ENCODE peak calls at places on chromosomes 12 and 14, in eight cellular contexts. N, S, G, R, E, V, W and T are unnamed samples.

GRCh38 chr12:81296556-81297305 is 218.9 kb downstream of the ACSS3 start:
- DNase-seq in G (no peak), R (no peak), N (peak), V (no peak), S (no peak), W (no peak), E (peak), T (no peak)

GRCh38 chr12:59070534-59070933 is 150.2 kb upstream of the LRIG3 start:
- DNase-seq in R (no peak), G (no peak), W (no peak), V (no peak), E (peak), S (no peak), N (no peak), T (no peak)

GRCh38 chr14:64919215-64919614 is 5.0 kb downstream of the CHURC1 start:
- DNase-seq in W (no peak), R (no peak), G (no peak), V (no peak), N (no peak), S (no peak), E (no peak), T (no peak)

GRCh38 chr12:127284870-127285431 is 982.0 kb upstream of the TMEM132C start:
- DNase-seq in E (peak), G (no peak), R (no peak), N (no peak), W (no peak), S (no peak), V (no peak), T (no peak)

GRCh38 chr14:55650992-55651391 is 71.0 kb downstream of the KTN1 start:
- DNase-seq in E (no peak), S (no peak), N (no peak), G (no peak), V (no peak), W (no peak), R (no peak), T (no peak)

GRCh38 chr14:104968541-104969401 is 9.4 kb downstream of the AHNAK2 start:
- DNase-seq in G (no peak), V (no peak), S (no peak), E (peak), N (no peak), R (no peak), W (no peak), T (no peak)

GRCh38 chr12:53054112-53054878 is 4.4 kb downstream of the TNS2 start:
- DNase-seq in W (peak), N (no peak), V (no peak), R (peak), E (peak), S (peak), G (peak), T (peak)

GRCh38 chr12:57755194-57755453 is 221 bp downstream of the MARCHF9 start:
- DNase-seq in G (no peak), W (no peak), E (no peak), V (no peak), S (no peak), R (no peak), N (no peak), T (no peak)

GRCh38 chr12:75868501-75868900 is 163.1 kb downstream of the PHLDA1 start:
- DNase-seq in E (no peak), N (no peak), V (no peak), S (no peak), G (no peak), R (no peak), W (peak), T (no peak)

GRCh38 chr12:62625238-62625637 is 158.6 kb downstream of the MON2 start:
- DNase-seq in W (peak), E (peak), V (no peak), R (no peak), S (no peak), G (no peak), N (no peak), T (no peak)

GRCh38 chr12:75862692-75863471 is 168.7 kb downstream of the PHLDA1 start:
- DNase-seq in W (no peak), E (peak), N (no peak), S (no peak), V (no peak), G (no peak), R (no peak), T (no peak)

GRCh38 chr12:19397534-19397933 is 41.8 kb upstream of the AEBP2 start:
- DNase-seq in G (no peak), E (no peak), V (no peak), R (no peak), N (no peak), S (no peak), W (no peak), T (no peak)

GRCh38 chr12:76866726-76867125 is 12.1 kb downstream of the CSRP2 start:
- DNase-seq in R (no peak), V (no peak), S (no peak), W (no peak), E (peak), G (no peak), N (peak), T (no peak)

GRCh38 chr12:131852551-131853299 is 24.5 kb downstream of the MMP17 start:
- DNase-seq in V (no peak), S (no peak), G (no peak), W (no peak), N (no peak), E (no peak), R (no peak), T (no peak)

GRCh38 chr14:55514819-55515470 is 65.1 kb upstream of the KTN1 start:
- DNase-seq in R (no peak), E (peak), G (no peak), W (no peak), N (peak), S (no peak), V (no peak), T (no peak)

GRCh38 chr12:89740943-89741342 is 32.3 kb upstream of the ATP2B1 start:
- DNase-seq in V (no peak), N (no peak), E (no peak), G (no peak), R (no peak), S (no peak), W (no peak), T (no peak)

GRCh38 chr14:68104518-68104917 is 284.9 kb downstream of the RAD51B start:
- DNase-seq in S (no peak), E (peak), W (no peak), N (no peak), G (no peak), V (no peak), R (no peak), T (no peak)

GRCh38 chr14:55731881-55732498 is 152.0 kb downstream of the KTN1 start:
- DNase-seq in W (no peak), G (peak), N (no peak), V (no peak), E (peak), S (peak), R (peak), T (peak)

GRCh38 chr14:104292084-104292970 is 153.9 kb downstream of the KIF26A start:
- DNase-seq in G (no peak), N (no peak), V (no peak), E (no peak), S (no peak), W (no peak), R (no peak), T (no peak)

GRCh38 chr12:84058136-84058535 is 854.5 kb downstream of the SLC6A15 start:
- DNase-seq in R (no peak), G (no peak), E (no peak), N (no peak), S (no peak), V (no peak), W (no peak), T (no peak)

GRCh38 chr12:92470608-92471021 is 232.2 kb upstream of the PLEKHG7 start:
- DNase-seq in W (no peak), G (no peak), V (no peak), S (no peak), R (no peak), E (no peak), N (no peak), T (no peak)

GRCh38 chr12:24596768-24597388 is 352.0 kb downstream of the BCAT1 start:
- DNase-seq in E (peak), R (peak), W (no peak), N (no peak), V (no peak), G (no peak), S (no peak), T (peak)

GRCh38 chr12:75378354-75378753 is 12.5 kb upstream of the GLIPR1L2 start:
- DNase-seq in G (no peak), E (peak), W (no peak), R (no peak), N (no peak), S (no peak), V (no peak), T (no peak)

GRCh38 chr14:96089401-96089800 is 50.2 kb downstream of the C14orf132 start:
- DNase-seq in R (no peak), W (no peak), V (no peak), E (no peak), G (no peak), S (no peak), N (no peak), T (no peak)

GRCh38 chr14:67428501-67429031 is 16.6 kb upstream of the PLEK2 start:
- DNase-seq in E (peak), N (peak), V (no peak), G (no peak), R (no peak), S (no peak), W (no peak), T (no peak)

GRCh38 chr12:6230321-6231110 is 30.3 kb downstream of the CD9 start:
- DNase-seq in V (no peak), E (peak), R (no peak), G (no peak), N (no peak), W (no peak), S (peak), T (peak)

GRCh38 chr12:59403259-59403932 is 192.4 kb upstream of the SLC16A7 start:
- DNase-seq in E (peak), W (no peak), G (peak), V (no peak), N (peak), S (no peak), R (peak), T (peak)

GRCh38 chr12:25348290-25348689 is 97.6 kb upstream of the KRAS start:
- DNase-seq in R (no peak), G (no peak), S (no peak), N (no peak), E (no peak), W (no peak), V (no peak), T (no peak)

GRCh38 chr14:93962701-93963601 is 13.4 kb downstream of the ASB2 start:
- DNase-seq in E (peak), R (no peak), N (no peak), W (no peak), V (no peak), G (no peak), S (peak), T (peak)

GRCh38 chr12:51823875-51824565 is 24.5 kb downstream of the FIGNL2 start:
- DNase-seq in W (no peak), S (no peak), N (peak), G (no peak), V (no peak), E (peak), R (peak), T (no peak)

GRCh38 chr12:123976227-123976826 is 3.3 kb downstream of the ZNF664 start:
- DNase-seq in N (no peak), S (no peak), W (no peak), E (no peak), V (no peak), R (no peak), G (no peak), T (no peak)

GRCh38 chr12:123973552-123974341 is 732 bp downstream of the ZNF664 start:
- DNase-seq in E (no peak), N (no peak), G (peak), V (no peak), W (peak), R (peak), S (no peak), T (no peak)

GRCh38 chr12:123971449-123971769 is 1.2 kb downstream of the CCDC92 start:
- DNase-seq in G (no peak), E (no peak), S (no peak), N (no peak), R (no peak), V (no peak), W (no peak), T (no peak)

GRCh38 chr12:123971770-123972447 is 722 bp downstream of the CCDC92 start:
- DNase-seq in V (no peak), G (no peak), W (peak), N (no peak), R (peak), E (peak), S (peak), T (no peak)

GRCh38 chr12:123972448-123973401 is at the start of the genes CCDC92 and ZNF664:
- DNase-seq in V (no peak), G (peak), W (peak), R (peak), N (peak), S (peak), E (peak), T (peak)
- TF ChIP-seq CTCF in V (no peak), G (peak), W (peak), R (peak), N (no peak), S (no peak), E (no peak), T (peak)

GRCh38 chr12:106136263-106136662 is 2.5 kb downstream of the NUAK1 start:
- DNase-seq in G (peak), W (peak), R (peak), N (no peak), V (no peak), E (peak), S (peak), T (peak)
- TF ChIP-seq CTCF in G (peak), W (peak), R (peak), N (peak), V (peak), E (peak), S (peak), T (peak)

DNA sequence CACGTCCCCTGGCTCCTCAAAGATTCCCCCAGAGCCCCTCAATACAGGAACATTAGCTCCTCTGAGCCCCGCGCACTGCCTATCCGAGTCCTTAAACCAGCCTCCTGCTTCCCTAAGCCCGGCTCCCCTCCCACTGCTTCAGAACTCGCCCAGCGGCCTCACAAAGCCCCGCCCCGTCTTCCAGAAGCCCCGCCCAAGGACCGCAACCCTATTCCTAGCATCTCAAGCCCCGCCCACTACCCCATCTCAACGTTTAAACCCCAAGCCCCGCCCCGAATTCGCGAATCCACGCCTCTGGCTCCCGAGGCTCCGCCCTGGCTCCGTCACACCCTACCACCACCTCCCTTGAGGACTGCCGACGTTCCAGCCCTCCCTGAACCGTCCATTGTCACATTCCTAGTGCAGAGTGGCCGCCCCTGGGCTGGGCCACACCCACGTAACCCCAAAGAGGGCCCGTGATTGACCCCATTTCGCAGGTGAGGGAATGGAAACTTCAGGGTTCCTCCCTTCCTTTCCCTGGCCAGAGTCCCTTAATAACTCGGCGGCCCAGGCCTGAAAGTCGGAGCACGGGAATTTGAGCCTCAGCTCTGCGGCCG is 646 bp upstream of the CORO1C start:
- DNase-seq in G (peak), V (peak), S (peak), R (peak), W (peak), N (peak), E (peak), T (peak)
- TF ChIP-seq CTCF in G (no peak), V (peak), S (no peak), R (no peak), W (no peak), N (no peak), E (no peak), T (no peak)

GRCh38 chr12:56590237-56590830 is 39.8 kb downstream of the BAZ2A start:
- DNase-seq in W (no peak), S (no peak), N (no peak), G (no peak), E (peak), V (no peak), R (peak), T (peak)
- TF ChIP-seq CTCF in W (no peak), S (no peak), N (peak), G (peak), E (peak), V (no peak), R (peak), T (peak)